ENCODE peak calls at places on chromosomes 4 and X, in eight cellular contexts. L, R, P, N, J, V, A and O are unnamed samples.

GRCh38 chr4:39324446-39324845 is 41.7 kb downstream of the RFC1 start:
- DNase-seq in N (no peak), P (no peak), J (no peak), A (no peak), R (no peak), V (no peak), L (no peak), O (peak; percentile 10)

GRCh38 chr4:158094413-158095110 is 78.3 kb downstream of the GASK1B start:
- DNase-seq in V (no peak), J (no peak), R (no peak), N (no peak), L (no peak), A (peak; percentile 71), P (no peak), O (peak; percentile 70)

GRCh38 chr4:142917678-142918077 is 71.6 kb upstream of the INPP4B start:
- DNase-seq in R (no peak), J (no peak), P (no peak), V (no peak), N (no peak), A (no peak), L (no peak), O (no peak)

GRCh38 chr4:1495416-1496115 is 89.3 kb upstream of the NKX1-1 start:
- DNase-seq in P (no peak), R (no peak), V (no peak), A (no peak), N (no peak), J (no peak), L (peak; percentile 17), O (no peak)

GRCh38 chrX:124300412-124300811 is 32.0 kb upstream of the TEX13D start:
- DNase-seq in V (no peak), A (no peak), N (no peak), J (no peak), L (no peak), P (no peak), R (no peak), O (no peak)

GRCh38 chr4:41215969-41216293 is 1.6 kb upstream of the APBB2 start:
- DNase-seq in R (no peak), L (no peak), P (no peak), J (no peak), N (no peak), V (no peak), A (no peak), O (peak; percentile 52)

GRCh38 chrX:138191998-138192397 is 519.5 kb downstream of the FGF13 start:
- DNase-seq in J (no peak), L (peak; percentile 1), N (no peak), P (peak; percentile 3), A (peak; percentile 19), R (no peak), V (no peak), O (no peak)

GRCh38 chrX:53441531-53442321 is 7.6 kb upstream of the HSD17B10 start:
- DNase-seq in L (peak; percentile 98), J (peak; percentile 87), R (peak; percentile 84), P (peak; percentile 82), A (peak; percentile 49), V (peak; percentile 32), N (peak; percentile 89), O (peak; percentile 58)

GRCh38 chr4:1575418-1576199 is 108.5 kb downstream of the FAM53A start:
- DNase-seq in R (no peak), L (no peak), A (no peak), J (no peak), P (no peak), N (peak; percentile 16), V (no peak), O (no peak)

GRCh38 chr4:147732516-147733193 is 767 bp downstream of the ARHGAP10 start:
- DNase-seq in L (peak; percentile 80), R (peak; percentile 33), A (peak; percentile 39), J (peak; percentile 11), N (peak; percentile 39), V (no peak), P (no peak), O (peak; percentile 44)

DNA sequence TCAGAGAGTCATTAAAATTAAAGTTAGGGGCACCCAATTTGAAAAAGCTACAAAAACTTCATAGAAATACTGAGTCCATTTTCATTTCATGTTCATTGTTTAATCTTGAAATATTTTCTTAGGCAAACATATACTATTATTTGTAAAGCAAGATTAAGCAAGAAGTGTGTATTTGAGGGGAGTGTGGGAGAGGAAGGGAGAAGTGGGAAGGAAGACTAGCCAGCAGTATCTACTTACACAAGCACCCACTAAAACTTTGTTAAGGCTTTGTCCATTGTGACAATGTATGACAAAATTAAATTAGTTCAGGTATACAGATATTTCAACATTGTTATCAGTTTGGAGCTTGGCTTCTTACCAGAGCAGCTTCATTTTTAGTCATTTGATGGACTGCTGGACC is 222.9 kb downstream of the ARHGAP24 start:
- DNase-seq in A (no peak), P (no peak), L (no peak), J (no peak), V (no peak), N (no peak), R (no peak), O (no peak)
- H3K27ac ChIP-seq in A (no peak overlapping the region), P (no peak overlapping the region), L (no peak overlapping the region), J (no peak overlapping the region), V (peak overlapping the region; percentile 23), N (no peak overlapping the region), R (no peak overlapping the region), O (no peak overlapping the region)

GRCh38 chr4:185846550-185847210 is 34.7 kb upstream of the SORBS2 start:
- DNase-seq in A (no peak), V (no peak), J (no peak), R (no peak), L (peak; percentile 60), N (no peak), P (no peak), O (no peak)
- H3K27ac ChIP-seq in A (no peak overlapping the region), V (no peak overlapping the region), J (peak overlapping the region; percentile 50), R (no peak overlapping the region), L (peak overlapping the region; percentile 96), N (peak overlapping the region; percentile 44), P (no peak overlapping the region), O (no peak overlapping the region)

DNA sequence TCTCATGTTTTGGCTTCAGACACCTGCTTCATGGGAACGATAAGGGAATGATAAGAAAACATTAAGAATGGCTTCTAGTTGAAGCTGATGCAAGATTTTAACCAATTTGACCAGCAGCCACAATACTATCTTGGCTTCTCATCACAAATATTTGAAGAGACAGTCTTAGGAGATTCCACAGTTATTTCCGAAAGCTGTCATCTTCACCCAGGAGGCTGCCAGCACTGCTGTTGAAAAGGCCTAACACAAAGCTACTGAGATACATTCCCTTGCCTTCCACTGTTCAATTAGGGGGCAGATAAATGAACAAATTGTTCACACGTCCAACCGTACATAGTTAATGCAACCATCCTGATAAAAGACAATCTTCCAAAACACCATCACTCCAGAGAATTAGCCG is 189.6 kb upstream of the PSAPL1 start:
- DNase-seq in P (no peak), N (no peak), L (no peak), J (no peak), R (no peak), V (no peak), A (no peak), O (no peak)
- H3K27ac ChIP-seq in P (no peak overlapping the region), N (no peak overlapping the region), L (no peak overlapping the region), J (no peak overlapping the region), R (no peak overlapping the region), V (no peak overlapping the region), A (no peak overlapping the region), O (no peak overlapping the region)

GRCh38 chrX:46710425-46710824 is 48.5 kb downstream of the SLC9A7 start:
- DNase-seq in R (no peak), A (peak; percentile 62), N (no peak), V (no peak), L (no peak), P (no peak), J (no peak), O (no peak)
- H3K27ac ChIP-seq in R (no peak overlapping the region), A (no peak overlapping the region), N (no peak overlapping the region), V (no peak overlapping the region), L (no peak overlapping the region), P (no peak overlapping the region), J (no peak overlapping the region), O (no peak overlapping the region)

DNA sequence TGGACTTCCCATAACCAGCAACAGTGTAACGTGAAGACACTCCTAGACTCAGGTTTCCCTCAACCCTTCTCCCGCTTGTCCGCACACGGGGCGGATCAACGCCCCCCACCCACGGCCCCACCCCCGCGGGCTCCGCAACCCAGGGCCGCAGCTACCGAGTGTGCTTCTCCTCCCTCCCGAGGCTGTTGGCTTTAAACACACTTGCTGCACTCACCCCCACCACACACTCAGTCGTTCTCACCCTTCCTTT is 50.4 kb upstream of the BCOR start:
- DNase-seq in A (no peak), N (no peak), J (no peak), P (no peak), R (no peak), V (no peak), L (no peak), O (no peak)
- H3K27ac ChIP-seq in A (no peak overlapping the region), N (peak overlapping the region; percentile 46), J (no peak overlapping the region), P (no peak overlapping the region), R (no peak overlapping the region), V (no peak overlapping the region), L (peak overlapping the region; percentile 75), O (peak overlapping the region; percentile 90)

DNA sequence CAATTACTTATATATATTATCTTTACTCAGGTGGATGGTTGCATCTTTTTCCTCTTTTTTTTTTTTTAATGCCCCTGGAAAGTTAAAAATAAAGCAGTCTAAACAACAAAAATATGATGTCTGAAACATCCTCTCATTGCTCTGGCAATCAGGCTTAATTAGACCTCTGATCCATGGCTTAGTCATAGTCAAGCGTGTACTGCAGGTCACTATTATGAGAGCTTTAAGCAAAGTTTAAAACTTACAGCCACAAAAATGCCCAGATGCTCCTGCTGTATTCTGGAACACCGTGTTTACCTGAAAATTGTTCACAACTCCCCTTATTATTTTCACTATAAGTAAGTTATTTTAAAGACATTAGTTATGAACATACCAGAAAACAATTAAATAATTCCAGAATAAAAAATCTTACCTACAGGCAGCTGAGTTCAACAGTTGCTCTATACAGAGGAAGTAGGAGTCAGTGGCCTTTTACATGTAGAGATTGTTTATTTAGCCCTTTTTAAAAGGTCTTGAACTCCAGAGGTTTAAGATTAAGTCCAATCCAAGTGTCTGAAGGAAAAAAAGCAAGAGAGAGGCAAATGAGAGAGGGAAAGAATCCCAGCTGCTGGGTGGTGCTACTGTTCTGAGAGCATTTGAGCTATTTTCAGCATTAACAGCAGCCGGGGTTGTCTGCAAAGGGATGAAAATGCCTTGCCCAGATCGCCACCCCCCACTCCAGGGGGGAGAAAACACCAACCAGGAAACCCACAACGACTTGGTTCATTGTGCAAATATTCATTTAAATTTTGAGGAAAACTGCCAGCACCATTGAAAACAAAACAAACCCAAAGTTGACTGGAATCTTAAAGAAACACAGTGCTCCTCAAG is 36.9 kb downstream of the SORBS2 start:
- DNase-seq in V (no peak), N (no peak), A (peak; percentile 74), P (no peak), R (peak; percentile 27), L (no peak), J (no peak), O (peak; percentile 92)
- H3K27ac ChIP-seq in V (peak overlapping the region; percentile 37), N (peak overlapping the region; percentile 80), A (no peak overlapping the region), P (no peak overlapping the region), R (peak overlapping the region; percentile 30), L (peak overlapping the region; percentile 60), J (peak overlapping the region; percentile 60), O (peak overlapping the region; percentile 91)

GRCh38 chr4:78811034-78811433 is 34.9 kb downstream of the BMP2K start:
- DNase-seq in L (no peak), R (no peak), A (peak; percentile 29), P (no peak), J (no peak), N (no peak), V (no peak), O (no peak)
- H3K27ac ChIP-seq in L (no peak overlapping the region), R (no peak overlapping the region), A (no peak overlapping the region), P (no peak overlapping the region), J (no peak overlapping the region), N (no peak overlapping the region), V (no peak overlapping the region), O (no peak overlapping the region)